ENCODE peak calls at places on chromosomes 3 and 15, in six cellular contexts. One of them, this sample, is unnamed. For H3K9me3, the result is how much of the 10 kb centered on the place peaks cover.

GRCh38 chr15:68552773-68553172 is 26.0 kb upstream of the CORO2B start:
- DNase-seq in cardiac muscle cell: no peak
- DNase-seq in CD8-positive, alpha-beta T cell: no peak
- DNase-seq in DND-41: no peak
- DNase-seq in spleen: peak
- DNase-seq in uterus: no peak
- DNase-seq in this sample: no peak

GRCh38 chr3:147462856-147463255 is 53.7 kb downstream of the ZIC1 start:
- DNase-seq in uterus: no peak
- DNase-seq in CD8-positive, alpha-beta T cell: no peak
- DNase-seq in cardiac muscle cell: no peak
- DNase-seq in DND-41: no peak
- DNase-seq in spleen: no peak
- DNase-seq in this sample: no peak

GRCh38 chr3:172033392-172033791 is 6.0 kb upstream of the FNDC3B start:
- DNase-seq in spleen: no peak
- DNase-seq in CD8-positive, alpha-beta T cell: no peak
- DNase-seq in uterus: no peak
- DNase-seq in DND-41: no peak
- DNase-seq in cardiac muscle cell: no peak
- DNase-seq in this sample: no peak

GRCh38 chr3:126745760-126746394 is 41.8 kb downstream of the CHCHD6 start:
- DNase-seq in uterus: no peak
- DNase-seq in cardiac muscle cell: peak
- DNase-seq in spleen: no peak
- DNase-seq in DND-41: no peak
- DNase-seq in CD8-positive, alpha-beta T cell: no peak
- DNase-seq in this sample: peak

GRCh38 chr3:27315003-27315402 is 54.2 kb downstream of the NEK10 start:
- DNase-seq in cardiac muscle cell: no peak
- DNase-seq in uterus: no peak
- DNase-seq in CD8-positive, alpha-beta T cell: no peak
- DNase-seq in spleen: no peak
- DNase-seq in DND-41: no peak
- DNase-seq in this sample: no peak

GRCh38 chr15:44598892-44599291 is 61.9 kb downstream of the EIF3J start:
- DNase-seq in spleen: no peak
- DNase-seq in uterus: no peak
- DNase-seq in DND-41: no peak
- DNase-seq in CD8-positive, alpha-beta T cell: no peak
- DNase-seq in cardiac muscle cell: no peak
- DNase-seq in this sample: no peak

GRCh38 chr3:61593630-61594029 is 32.3 kb downstream of the PTPRG start:
- DNase-seq in DND-41: no peak
- DNase-seq in spleen: no peak
- DNase-seq in CD8-positive, alpha-beta T cell: no peak
- DNase-seq in cardiac muscle cell: no peak
- DNase-seq in uterus: no peak
- DNase-seq in this sample: no peak

GRCh38 chr3:98900265-98901031 is 1.0 kb downstream of the DCBLD2 start:
- DNase-seq in DND-41: no peak
- DNase-seq in CD8-positive, alpha-beta T cell: no peak
- DNase-seq in uterus: no peak
- DNase-seq in cardiac muscle cell: no peak
- DNase-seq in spleen: no peak
- DNase-seq in this sample: no peak

GRCh38 chr3:157447026-157447694 is 10.5 kb downstream of the PTX3 start:
- DNase-seq in cardiac muscle cell: no peak
- DNase-seq in DND-41: no peak
- DNase-seq in spleen: no peak
- DNase-seq in CD8-positive, alpha-beta T cell: no peak
- DNase-seq in uterus: no peak
- DNase-seq in this sample: no peak

GRCh38 chr15:85673326-85673725 is 121.4 kb downstream of the KLHL25 start:
- DNase-seq in spleen: no peak
- DNase-seq in uterus: no peak
- DNase-seq in cardiac muscle cell: no peak
- DNase-seq in CD8-positive, alpha-beta T cell: no peak
- DNase-seq in DND-41: no peak
- DNase-seq in this sample: no peak

GRCh38 chr15:70066422-70066821 is 31.3 kb downstream of the TLE3 start:
- DNase-seq in DND-41: no peak
- DNase-seq in spleen: no peak
- DNase-seq in CD8-positive, alpha-beta T cell: no peak
- DNase-seq in cardiac muscle cell: no peak
- DNase-seq in uterus: no peak
- DNase-seq in this sample: no peak

GRCh38 chr3:42749025-42749752 is 23.9 kb downstream of the CCDC13 start:
- DNase-seq in uterus: no peak
- DNase-seq in spleen: peak
- DNase-seq in CD8-positive, alpha-beta T cell: peak
- DNase-seq in cardiac muscle cell: no peak
- DNase-seq in DND-41: no peak
- DNase-seq in this sample: no peak

DNA sequence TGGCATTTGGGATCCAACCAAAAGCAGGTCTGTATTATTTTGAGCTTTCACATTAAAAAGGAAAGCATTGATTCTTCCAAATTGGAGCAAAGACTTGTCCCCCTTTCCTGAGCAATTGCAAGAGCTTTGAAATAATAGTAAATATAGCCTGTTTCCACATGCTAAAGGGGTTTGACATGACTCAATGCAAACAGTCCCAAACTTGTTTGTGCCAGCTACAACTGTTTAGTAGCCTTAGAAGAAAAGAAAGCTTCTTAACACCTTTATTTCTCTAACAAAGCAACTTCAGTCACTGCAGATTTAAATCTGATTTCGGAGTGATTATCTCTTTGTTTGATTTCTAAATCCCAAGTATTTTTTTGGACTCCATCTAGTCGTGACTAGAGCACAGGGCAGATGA is 180.2 kb downstream of the SEMA6D start:
- DNase-seq in CD8-positive, alpha-beta T cell: no peak
- DNase-seq in uterus: no peak
- DNase-seq in cardiac muscle cell: no peak
- DNase-seq in spleen: no peak
- DNase-seq in DND-41: no peak
- DNase-seq in this sample: no peak
- H3K9me3 ChIP-seq in CD8-positive, alpha-beta T cell: under half
- H3K9me3 ChIP-seq in uterus: under half
- H3K9me3 ChIP-seq in cardiac muscle cell: under half
- H3K9me3 ChIP-seq in spleen: under half
- H3K9me3 ChIP-seq in DND-41: under half
- H3K9me3 ChIP-seq in this sample: under half

GRCh38 chr3:49411550-49411967 is 217 bp downstream of the RHOA start:
- DNase-seq in uterus: peak
- DNase-seq in cardiac muscle cell: no peak
- DNase-seq in spleen: peak
- DNase-seq in DND-41: peak
- DNase-seq in CD8-positive, alpha-beta T cell: peak
- DNase-seq in this sample: peak

GRCh38 chr3:49412632-49413337 is 562 bp downstream of the TCTA start:
- DNase-seq in CD8-positive, alpha-beta T cell: no peak
- DNase-seq in DND-41: no peak
- DNase-seq in uterus: no peak
- DNase-seq in spleen: peak
- DNase-seq in cardiac muscle cell: no peak
- DNase-seq in this sample: no peak

GRCh38 chr3:49411968-49412631 is at the start of the genes RHOA and TCTA:
- DNase-seq in cardiac muscle cell: peak
- DNase-seq in spleen: peak
- DNase-seq in CD8-positive, alpha-beta T cell: peak
- DNase-seq in uterus: peak
- DNase-seq in DND-41: peak
- DNase-seq in this sample: peak

GRCh38 chr3:49414753-49415152 is 2.5 kb downstream of the TCTA start:
- DNase-seq in CD8-positive, alpha-beta T cell: no peak
- DNase-seq in spleen: peak
- DNase-seq in DND-41: no peak
- DNase-seq in cardiac muscle cell: no peak
- DNase-seq in uterus: no peak
- DNase-seq in this sample: no peak

GRCh38 chr3:49413338-49413734 is 1.1 kb downstream of the TCTA start:
- DNase-seq in DND-41: no peak
- DNase-seq in uterus: no peak
- DNase-seq in spleen: peak
- DNase-seq in cardiac muscle cell: no peak
- DNase-seq in CD8-positive, alpha-beta T cell: no peak
- DNase-seq in this sample: no peak
- H3K27ac ChIP-seq in DND-41: peak
- H3K27ac ChIP-seq in uterus: peak
- H3K27ac ChIP-seq in spleen: no peak
- H3K27ac ChIP-seq in cardiac muscle cell: peak
- H3K27ac ChIP-seq in CD8-positive, alpha-beta T cell: peak
- H3K27ac ChIP-seq in this sample: peak

DNA sequence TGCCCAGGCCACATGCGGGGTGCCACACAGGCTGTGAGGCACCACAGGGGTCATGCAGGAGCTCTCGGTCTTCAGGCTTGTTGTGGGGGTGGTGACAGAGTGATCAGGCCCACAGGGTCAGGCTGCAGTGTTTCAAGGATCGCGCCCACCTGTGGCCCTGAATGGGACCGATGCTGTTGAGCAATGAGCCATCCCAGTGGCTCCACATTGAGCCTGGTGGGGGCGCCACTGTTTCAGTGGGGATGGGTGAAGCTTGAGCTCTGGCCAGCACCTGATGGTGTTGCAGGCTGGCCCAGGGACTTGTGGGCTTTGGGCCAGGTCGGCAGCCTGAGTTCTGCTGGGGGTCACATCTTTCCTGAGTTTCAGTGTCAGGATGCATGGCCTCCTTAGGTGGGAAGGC is 230.1 kb downstream of the UBE3A start:
- DNase-seq in DND-41: no peak
- DNase-seq in spleen: no peak
- DNase-seq in cardiac muscle cell: no peak
- DNase-seq in CD8-positive, alpha-beta T cell: no peak
- DNase-seq in uterus: no peak
- DNase-seq in this sample: no peak
- H3K9me3 ChIP-seq in DND-41: under half
- H3K9me3 ChIP-seq in spleen: under half
- H3K9me3 ChIP-seq in cardiac muscle cell: under half
- H3K9me3 ChIP-seq in CD8-positive, alpha-beta T cell: under half
- H3K9me3 ChIP-seq in uterus: under half
- H3K9me3 ChIP-seq in this sample: under half

GRCh38 chr15:47754312-47754711 is 37.0 kb downstream of the SEMA6D start:
- DNase-seq in uterus: no peak
- DNase-seq in DND-41: no peak
- DNase-seq in CD8-positive, alpha-beta T cell: no peak
- DNase-seq in spleen: no peak
- DNase-seq in cardiac muscle cell: no peak
- DNase-seq in this sample: no peak

GRCh38 chr15:47762621-47763020 is 45.3 kb downstream of the SEMA6D start:
- DNase-seq in uterus: no peak
- DNase-seq in DND-41: no peak
- DNase-seq in CD8-positive, alpha-beta T cell: no peak
- DNase-seq in spleen: no peak
- DNase-seq in cardiac muscle cell: no peak
- DNase-seq in this sample: no peak

GRCh38 chr15:47753591-47753990 is 36.3 kb downstream of the SEMA6D start:
- DNase-seq in CD8-positive, alpha-beta T cell: no peak
- DNase-seq in cardiac muscle cell: no peak
- DNase-seq in DND-41: no peak
- DNase-seq in uterus: no peak
- DNase-seq in spleen: no peak
- DNase-seq in this sample: no peak

GRCh38 chr15:47757331-47757730 is 40.0 kb downstream of the SEMA6D start:
- DNase-seq in cardiac muscle cell: no peak
- DNase-seq in DND-41: no peak
- DNase-seq in uterus: no peak
- DNase-seq in CD8-positive, alpha-beta T cell: no peak
- DNase-seq in spleen: no peak
- DNase-seq in this sample: no peak

DNA sequence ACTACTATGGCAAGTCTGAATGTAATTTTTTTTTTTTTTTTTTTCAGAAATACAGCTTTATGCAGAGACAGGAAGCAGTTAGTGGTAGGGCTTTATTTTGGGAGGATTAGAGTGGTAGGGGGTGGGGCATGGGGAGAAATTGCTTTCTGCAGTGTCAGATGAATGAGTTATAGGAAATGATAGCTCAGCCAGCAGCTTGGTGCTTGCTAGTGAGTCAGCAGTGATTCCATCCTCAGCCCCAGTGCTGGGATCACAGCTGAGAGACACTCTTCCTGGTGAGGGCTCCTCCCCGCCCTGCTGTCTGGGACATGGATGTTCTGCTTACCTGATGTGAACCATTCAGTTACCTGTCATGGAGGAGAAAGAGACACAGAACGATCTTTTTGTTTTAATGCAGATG is 39.6 kb downstream of the SEMA6D start:
- DNase-seq in CD8-positive, alpha-beta T cell: no peak
- DNase-seq in DND-41: no peak
- DNase-seq in spleen: no peak
- DNase-seq in uterus: no peak
- DNase-seq in cardiac muscle cell: no peak
- DNase-seq in this sample: no peak
- H3K27ac ChIP-seq in CD8-positive, alpha-beta T cell: no peak
- H3K27ac ChIP-seq in DND-41: no peak
- H3K27ac ChIP-seq in spleen: no peak
- H3K27ac ChIP-seq in uterus: no peak
- H3K27ac ChIP-seq in cardiac muscle cell: no peak
- H3K27ac ChIP-seq in this sample: no peak

GRCh38 chr3:39302178-39302577 is 22.3 kb upstream of the CX3CR1 start:
- DNase-seq in cardiac muscle cell: no peak
- DNase-seq in CD8-positive, alpha-beta T cell: no peak
- DNase-seq in uterus: no peak
- DNase-seq in spleen: no peak
- DNase-seq in DND-41: no peak
- DNase-seq in this sample: no peak
- H3K9me3 ChIP-seq in cardiac muscle cell: under half
- H3K9me3 ChIP-seq in CD8-positive, alpha-beta T cell: under half
- H3K9me3 ChIP-seq in uterus: under half
- H3K9me3 ChIP-seq in spleen: under half
- H3K9me3 ChIP-seq in DND-41: under half
- H3K9me3 ChIP-seq in this sample: under half

DNA sequence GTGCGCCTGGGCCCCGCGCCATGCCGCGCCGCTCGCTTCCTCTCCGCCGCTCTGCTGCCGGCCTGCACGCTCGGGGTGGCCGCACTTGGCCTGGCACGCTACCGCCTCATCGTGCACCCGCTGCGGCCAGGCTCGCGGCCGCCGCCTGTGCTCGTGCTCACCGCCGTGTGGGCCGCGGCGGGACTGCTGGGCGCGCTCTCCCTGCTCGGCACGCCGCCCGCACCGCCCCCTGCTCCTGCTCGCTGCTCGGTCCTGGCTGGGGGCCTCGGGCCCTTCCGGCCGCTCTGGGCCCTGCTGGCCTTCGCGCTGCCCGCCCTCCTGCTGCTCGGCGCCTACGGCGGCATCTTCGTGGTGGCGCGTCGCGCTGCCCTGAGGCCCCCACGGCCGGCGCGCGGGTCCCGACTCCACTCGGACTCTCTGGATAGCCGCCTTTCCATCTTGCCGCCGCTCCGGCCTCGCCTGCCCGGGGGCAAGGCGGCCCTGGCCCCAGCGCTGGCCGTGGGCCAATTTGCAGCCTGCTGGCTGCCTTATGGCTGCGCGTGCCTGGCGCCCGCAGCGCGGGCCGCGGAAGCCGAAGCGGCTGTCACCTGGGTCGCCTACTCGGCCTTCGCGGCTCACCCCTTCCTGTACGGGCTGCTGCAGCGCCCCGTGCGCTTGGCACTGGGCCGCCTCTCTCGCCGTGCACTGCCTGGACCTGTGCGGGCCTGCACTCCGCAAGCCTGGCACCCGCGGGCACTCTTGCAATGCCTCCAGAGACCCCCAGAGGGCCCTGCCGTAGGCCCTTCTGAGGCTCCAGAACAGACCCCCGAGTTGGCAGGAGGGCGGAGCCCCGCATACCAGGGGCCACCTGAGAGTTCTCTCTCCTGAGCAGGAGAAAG is 951 bp downstream of the GPR62 start:
- DNase-seq in CD8-positive, alpha-beta T cell: peak
- DNase-seq in uterus: peak
- DNase-seq in cardiac muscle cell: peak
- DNase-seq in spleen: no peak
- DNase-seq in DND-41: no peak
- DNase-seq in this sample: no peak
- H3K27ac ChIP-seq in CD8-positive, alpha-beta T cell: no peak
- H3K27ac ChIP-seq in uterus: peak
- H3K27ac ChIP-seq in cardiac muscle cell: no peak
- H3K27ac ChIP-seq in spleen: peak
- H3K27ac ChIP-seq in DND-41: no peak
- H3K27ac ChIP-seq in this sample: peak

This sample was measured in lower lobe of right lung.